ENCODE peak calls at places on chromosome 20, in seven cellular contexts. B is Daoy; P is omental fat pad; U is KG1; O is stimulated activated CD8-positive, alpha-beta memory T cell treated with anti-CD3 and anti-CD28 coated beads, Interleukin-15, amount 100 ng/mL, for 24 hours; Q is fibroblast of pulmonary artery; H is caudate nucleus. D is an unnamed sample.

GRCh38 chr20:32993484-32994050 is 10.7 kb downstream of the SUN5 start:
- DNase-seq in Q (no peak), P (no peak), H (no peak), U (no peak), B (no peak), O (no peak), D (no peak)

GRCh38 chr20:47256665-47257236 is 99.7 kb downstream of the ZMYND8 start:
- DNase-seq in H (no peak), B (no peak), O (no peak), P (no peak), U (no peak), Q (peak; percentile 43), D (no peak)

GRCh38 chr20:8790442-8791074 is 278.3 kb upstream of the PLCB4 start:
- DNase-seq in H (no peak), U (no peak), B (peak; percentile 39), Q (peak; percentile 74), P (no peak), O (no peak), D (peak; percentile 49)

GRCh38 chr20:45987108-45987780 is 15.2 kb upstream of the ZNF335 start:
- DNase-seq in B (peak; percentile 76), O (peak; percentile 63), Q (peak; percentile 68), H (no peak), U (peak; percentile 36), P (peak; percentile 60), D (peak; percentile 89)

GRCh38 chr20:61178431-61179080 is 73.5 kb upstream of the CDH4 start:
- DNase-seq in Q (no peak), U (no peak), B (no peak), O (no peak), P (no peak), H (no peak), D (no peak)

GRCh38 chr20:8803065-8803464 is 265.8 kb upstream of the PLCB4 start:
- DNase-seq in B (no peak), U (no peak), H (no peak), O (no peak), Q (peak; percentile 40), P (no peak), D (no peak)

GRCh38 chr20:17682103-17682888 is at the start of gene RRBP1:
- DNase-seq in O (peak; percentile 88), U (peak; percentile 88), H (peak; percentile 99), B (peak; percentile 99), Q (peak; percentile 98), P (peak; percentile 84), D (peak; percentile 98)

GRCh38 chr20:14715400-14715799 is 378.0 kb upstream of the FLRT3 start:
- DNase-seq in P (no peak), Q (no peak), O (no peak), B (no peak), U (no peak), H (no peak), D (no peak)

GRCh38 chr20:675453-676314 is at the start of gene SCRT2:
- DNase-seq in Q (peak; percentile 71), H (peak; percentile 23), U (no peak), B (peak; percentile 80), P (peak; percentile 54), O (peak; percentile 38), D (peak; percentile 86)

GRCh38 chr20:53598140-53599038 is 4.8 kb upstream of the ZNF217 start:
- DNase-seq in U (no peak), H (no peak), Q (no peak), B (no peak), P (no peak), O (no peak), D (no peak)

GRCh38 chr20:57656821-57657536 is 36.8 kb upstream of the ZBP1 start:
- DNase-seq in B (no peak), O (no peak), Q (no peak), H (no peak), U (no peak), P (peak; percentile 13), D (peak; percentile 16)

GRCh38 chr20:17465236-17465635 is 65.9 kb downstream of the BFSP1 start:
- DNase-seq in Q (no peak), U (no peak), H (no peak), B (no peak), P (no peak), O (no peak), D (no peak)

D was measured in D341Med.